ENCODE peak calls at places on chromosomes 2 and 18, in seven cellular contexts. One of them, this sample, is unnamed.

GRCh38 chr18:22167471-22168151 is 1.8 kb upstream of the GATA6 start:
- DNase-seq in uterus: peak
- DNase-seq in HepG2: no peak
- DNase-seq in GM12878: no peak
- DNase-seq in breast epithelium: no peak
- DNase-seq in NB4: no peak
- DNase-seq in A549: peak
- DNase-seq in this sample: peak

GRCh38 chr2:143297182-143297581 is 168.0 kb downstream of the ARHGAP15 start:
- DNase-seq in breast epithelium: no peak
- DNase-seq in NB4: no peak
- DNase-seq in HepG2: no peak
- DNase-seq in A549: no peak
- DNase-seq in GM12878: no peak
- DNase-seq in uterus: no peak
- DNase-seq in this sample: no peak

GRCh38 chr18:70044626-70045025 is 97.0 kb upstream of the CD226 start:
- DNase-seq in breast epithelium: no peak
- DNase-seq in NB4: peak
- DNase-seq in A549: peak
- DNase-seq in uterus: no peak
- DNase-seq in HepG2: no peak
- DNase-seq in GM12878: no peak
- DNase-seq in this sample: no peak

GRCh38 chr2:99810241-99810640 is 320.4 kb upstream of the REV1 start:
- DNase-seq in NB4: no peak
- DNase-seq in HepG2: no peak
- DNase-seq in A549: no peak
- DNase-seq in uterus: no peak
- DNase-seq in GM12878: no peak
- DNase-seq in breast epithelium: no peak
- DNase-seq in this sample: no peak

GRCh38 chr18:62460851-62461300 is 61.9 kb upstream of the ZCCHC2 start:
- DNase-seq in A549: no peak
- DNase-seq in breast epithelium: no peak
- DNase-seq in uterus: no peak
- DNase-seq in NB4: peak
- DNase-seq in HepG2: peak
- DNase-seq in GM12878: no peak
- DNase-seq in this sample: no peak

GRCh38 chr2:7611750-7612149 is 694.5 kb downstream of the RNF144A start:
- DNase-seq in uterus: no peak
- DNase-seq in GM12878: no peak
- DNase-seq in NB4: no peak
- DNase-seq in breast epithelium: no peak
- DNase-seq in HepG2: no peak
- DNase-seq in A549: no peak
- DNase-seq in this sample: no peak

GRCh38 chr2:231910771-231911170 is 15.4 kb downstream of the NPPC start:
- DNase-seq in HepG2: no peak
- DNase-seq in breast epithelium: no peak
- DNase-seq in uterus: no peak
- DNase-seq in NB4: no peak
- DNase-seq in A549: no peak
- DNase-seq in GM12878: no peak
- DNase-seq in this sample: no peak

GRCh38 chr2:98346259-98347236 is at the start of gene CNGA3:
- DNase-seq in HepG2: no peak
- DNase-seq in NB4: peak
- DNase-seq in GM12878: no peak
- DNase-seq in uterus: no peak
- DNase-seq in breast epithelium: no peak
- DNase-seq in A549: no peak
- DNase-seq in this sample: peak

GRCh38 chr2:35960596-35960995 is 395.0 kb upstream of the CRIM1 start:
- DNase-seq in A549: no peak
- DNase-seq in GM12878: no peak
- DNase-seq in HepG2: no peak
- DNase-seq in uterus: no peak
- DNase-seq in breast epithelium: no peak
- DNase-seq in NB4: no peak
- DNase-seq in this sample: no peak

GRCh38 chr2:56714400-56714799 is 530.6 kb downstream of the CCDC85A start:
- DNase-seq in breast epithelium: no peak
- DNase-seq in A549: no peak
- DNase-seq in HepG2: no peak
- DNase-seq in GM12878: no peak
- DNase-seq in uterus: no peak
- DNase-seq in NB4: no peak
- DNase-seq in this sample: no peak

GRCh38 chr2:215830313-215830712 is 183.0 kb downstream of the MREG start:
- DNase-seq in A549: no peak
- DNase-seq in GM12878: no peak
- DNase-seq in breast epithelium: no peak
- DNase-seq in HepG2: peak
- DNase-seq in NB4: peak
- DNase-seq in uterus: peak
- DNase-seq in this sample: peak

GRCh38 chr2:86482034-86482433 is 40.9 kb downstream of the KDM3A start:
- DNase-seq in GM12878: no peak
- DNase-seq in HepG2: no peak
- DNase-seq in breast epithelium: no peak
- DNase-seq in A549: no peak
- DNase-seq in uterus: no peak
- DNase-seq in NB4: no peak
- DNase-seq in this sample: no peak

GRCh38 chr2:105604938-105605337 is 139.8 kb upstream of the NCK2 start:
- DNase-seq in HepG2: no peak
- DNase-seq in uterus: no peak
- DNase-seq in NB4: no peak
- DNase-seq in GM12878: no peak
- DNase-seq in breast epithelium: peak
- DNase-seq in A549: no peak
- DNase-seq in this sample: no peak

GRCh38 chr2:146632707-146633106 is 1212.1 kb upstream of the ACVR2A start:
- DNase-seq in uterus: no peak
- DNase-seq in A549: no peak
- DNase-seq in HepG2: no peak
- DNase-seq in GM12878: no peak
- DNase-seq in NB4: no peak
- DNase-seq in breast epithelium: no peak
- DNase-seq in this sample: no peak

GRCh38 chr2:238242731-238243495 is 3.1 kb upstream of the HES6 start:
- DNase-seq in breast epithelium: no peak
- DNase-seq in HepG2: peak
- DNase-seq in uterus: no peak
- DNase-seq in GM12878: no peak
- DNase-seq in A549: no peak
- DNase-seq in NB4: peak
- DNase-seq in this sample: no peak

GRCh38 chr2:53353372-53354111 is 414.1 kb upstream of the CHAC2 start:
- DNase-seq in HepG2: no peak
- DNase-seq in uterus: no peak
- DNase-seq in A549: no peak
- DNase-seq in NB4: peak
- DNase-seq in GM12878: no peak
- DNase-seq in breast epithelium: no peak
- DNase-seq in this sample: no peak

GRCh38 chr18:48835745-48836191 is 115.0 kb downstream of the SMAD7 start:
- DNase-seq in uterus: no peak
- DNase-seq in GM12878: no peak
- DNase-seq in NB4: no peak
- DNase-seq in A549: no peak
- DNase-seq in HepG2: no peak
- DNase-seq in breast epithelium: no peak
- DNase-seq in this sample: no peak

GRCh38 chr18:48832961-48833700 is 117.6 kb downstream of the SMAD7 start:
- DNase-seq in A549: peak
- DNase-seq in HepG2: no peak
- DNase-seq in GM12878: no peak
- DNase-seq in breast epithelium: peak
- DNase-seq in NB4: peak
- DNase-seq in uterus: peak
- DNase-seq in this sample: no peak

GRCh38 chr18:48834421-48835011 is 116.2 kb downstream of the SMAD7 start:
- DNase-seq in uterus: peak
- DNase-seq in HepG2: no peak
- DNase-seq in GM12878: peak
- DNase-seq in NB4: peak
- DNase-seq in breast epithelium: peak
- DNase-seq in A549: peak
- DNase-seq in this sample: no peak

GRCh38 chr18:48835119-48835518 is 115.6 kb downstream of the SMAD7 start:
- DNase-seq in NB4: peak
- DNase-seq in breast epithelium: no peak
- DNase-seq in uterus: no peak
- DNase-seq in GM12878: no peak
- DNase-seq in A549: no peak
- DNase-seq in HepG2: no peak
- DNase-seq in this sample: no peak

DNA sequence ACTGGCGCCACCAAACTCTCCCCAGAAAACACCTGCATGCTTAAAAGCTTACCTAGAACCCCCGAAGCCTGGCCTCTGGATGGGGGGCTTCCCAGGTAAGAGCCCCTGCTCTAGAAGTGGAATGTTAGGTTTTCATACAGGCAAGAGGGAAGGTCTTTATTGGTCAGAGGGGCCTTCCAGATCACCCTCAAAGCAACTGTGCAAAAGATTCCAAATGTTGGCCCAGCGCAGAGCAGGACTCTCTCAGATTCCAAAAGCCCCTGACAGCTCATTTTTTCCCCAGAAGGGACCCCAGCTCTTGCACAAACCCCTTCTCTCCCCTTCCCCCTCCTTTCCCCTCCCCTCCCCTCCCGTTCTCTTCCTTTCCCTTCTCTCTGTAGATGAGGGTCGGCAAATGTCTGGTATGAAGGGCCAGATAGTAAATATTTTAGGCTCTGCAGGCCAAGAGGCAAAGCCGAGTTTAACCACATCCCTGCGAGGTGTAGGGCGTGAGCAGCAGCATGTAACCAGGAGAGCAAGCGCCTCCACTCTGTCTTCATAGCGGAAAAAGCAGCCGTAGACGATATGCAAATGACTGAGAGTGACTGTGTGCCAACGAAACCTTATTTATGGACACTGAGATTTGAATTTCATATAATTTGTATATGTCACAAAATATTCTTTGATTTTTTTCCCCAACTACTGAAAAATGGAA is 116.9 kb downstream of the SMAD7 start:
- DNase-seq in uterus: peak
- DNase-seq in HepG2: no peak
- DNase-seq in GM12878: no peak
- DNase-seq in NB4: peak
- DNase-seq in A549: no peak
- DNase-seq in breast epithelium: no peak
- DNase-seq in this sample: no peak
- TF ChIP-seq POLR2A in uterus: no peak
- TF ChIP-seq POLR2A in HepG2: no peak
- TF ChIP-seq POLR2A in GM12878: peak
- TF ChIP-seq POLR2A in NB4: no peak
- TF ChIP-seq POLR2A in A549: no peak
- TF ChIP-seq POLR2A in breast epithelium: no peak
- TF ChIP-seq POLR2A in this sample: no peak

GRCh38 chr2:26694001-26694400 is 1.5 kb downstream of the KCNK3 start:
- DNase-seq in HepG2: no peak
- DNase-seq in NB4: no peak
- DNase-seq in A549: no peak
- DNase-seq in uterus: no peak
- DNase-seq in GM12878: no peak
- DNase-seq in breast epithelium: no peak
- DNase-seq in this sample: no peak

GRCh38 chr2:26692814-26693286 is 328 bp downstream of the KCNK3 start:
- DNase-seq in uterus: no peak
- DNase-seq in A549: no peak
- DNase-seq in NB4: no peak
- DNase-seq in HepG2: no peak
- DNase-seq in breast epithelium: no peak
- DNase-seq in GM12878: no peak
- DNase-seq in this sample: no peak

GRCh38 chr2:26691140-26691539 is 1.4 kb upstream of the KCNK3 start:
- DNase-seq in NB4: no peak
- DNase-seq in HepG2: no peak
- DNase-seq in breast epithelium: no peak
- DNase-seq in uterus: no peak
- DNase-seq in A549: no peak
- DNase-seq in GM12878: no peak
- DNase-seq in this sample: no peak

GRCh38 chr2:26693287-26693849 is 846 bp downstream of the KCNK3 start:
- DNase-seq in breast epithelium: no peak
- DNase-seq in GM12878: no peak
- DNase-seq in uterus: peak
- DNase-seq in A549: no peak
- DNase-seq in HepG2: no peak
- DNase-seq in NB4: no peak
- DNase-seq in this sample: no peak

GRCh38 chr2:26691881-26692813 is at the start of gene KCNK3:
- DNase-seq in GM12878: no peak
- DNase-seq in uterus: peak
- DNase-seq in HepG2: no peak
- DNase-seq in breast epithelium: peak
- DNase-seq in NB4: peak
- DNase-seq in A549: peak
- DNase-seq in this sample: peak
- TF ChIP-seq POLR2A in GM12878: no peak
- TF ChIP-seq POLR2A in uterus: no peak
- TF ChIP-seq POLR2A in HepG2: no peak
- TF ChIP-seq POLR2A in breast epithelium: no peak
- TF ChIP-seq POLR2A in NB4: no peak
- TF ChIP-seq POLR2A in A549: no peak
- TF ChIP-seq POLR2A in this sample: no peak

DNA sequence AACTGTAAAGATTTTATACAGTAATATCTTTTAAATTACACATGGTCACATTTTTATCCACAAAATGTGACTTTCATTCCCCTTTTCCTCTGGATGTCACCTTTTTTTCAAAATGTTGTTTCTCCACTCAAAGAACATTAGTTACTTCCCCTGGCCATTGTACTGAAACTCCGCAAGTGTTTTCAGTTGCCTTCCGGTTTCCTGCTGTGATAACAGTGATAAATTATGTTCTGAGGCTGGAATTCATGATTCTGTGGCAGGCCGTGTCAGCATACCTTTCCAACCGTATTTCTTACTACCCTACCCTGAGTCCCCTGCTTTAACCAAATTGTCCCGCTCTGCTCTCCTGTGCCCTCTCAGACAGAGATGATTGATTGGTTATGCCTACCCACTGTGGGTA is 53.5 kb downstream of the MGAT5 start:
- DNase-seq in breast epithelium: no peak
- DNase-seq in GM12878: no peak
- DNase-seq in A549: no peak
- DNase-seq in uterus: no peak
- DNase-seq in NB4: no peak
- DNase-seq in HepG2: no peak
- DNase-seq in this sample: no peak
- TF ChIP-seq POLR2A in breast epithelium: no peak
- TF ChIP-seq POLR2A in GM12878: no peak
- TF ChIP-seq POLR2A in A549: no peak
- TF ChIP-seq POLR2A in uterus: no peak
- TF ChIP-seq POLR2A in NB4: no peak
- TF ChIP-seq POLR2A in HepG2: no peak
- TF ChIP-seq POLR2A in this sample: no peak

GRCh38 chr2:224039080-224039769 is at the start of gene SERPINE2:
- DNase-seq in uterus: peak
- DNase-seq in breast epithelium: no peak
- DNase-seq in NB4: peak
- DNase-seq in HepG2: no peak
- DNase-seq in A549: peak
- DNase-seq in GM12878: no peak
- DNase-seq in this sample: peak
- TF ChIP-seq POLR2A in uterus: no peak
- TF ChIP-seq POLR2A in breast epithelium: no peak
- TF ChIP-seq POLR2A in NB4: peak
- TF ChIP-seq POLR2A in HepG2: no peak
- TF ChIP-seq POLR2A in A549: peak
- TF ChIP-seq POLR2A in GM12878: no peak
- TF ChIP-seq POLR2A in this sample: no peak

This sample was measured in erythroblast.